ENCODE peak calls at places on chromosomes 2 and 18, in six cellular contexts. One of them, this sample, is unnamed.

GRCh38 chr2:234060236-234060635 is 9.7 kb downstream of the SPP2 start:
- DNase-seq in ecto neural progenitor cell: no peak
- DNase-seq in AG08395: no peak
- DNase-seq in AG08396: no peak
- DNase-seq in NCI-H1092 treated with DMSO at 0.1 percent for 48 hours: no peak
- DNase-seq in H7: no peak
- DNase-seq in this sample: no peak

GRCh38 chr18:21669736-21670135 is 34.8 kb downstream of the ABHD3 start:
- DNase-seq in ecto neural progenitor cell: no peak
- DNase-seq in AG08395: no peak
- DNase-seq in AG08396: no peak
- DNase-seq in NCI-H1092 treated with DMSO at 0.1 percent for 48 hours: no peak
- DNase-seq in H7: no peak
- DNase-seq in this sample: no peak

GRCh38 chr2:235149736-235150135 is 197.9 kb downstream of the SH3BP4 start:
- DNase-seq in ecto neural progenitor cell: no peak
- DNase-seq in AG08395: no peak
- DNase-seq in AG08396: no peak
- DNase-seq in NCI-H1092 treated with DMSO at 0.1 percent for 48 hours: no peak
- DNase-seq in H7: no peak
- DNase-seq in this sample: no peak

GRCh38 chr18:58054041-58054733 is 10.2 kb downstream of the NEDD4L start:
- DNase-seq in ecto neural progenitor cell: no peak
- DNase-seq in AG08395: peak; percentile 30
- DNase-seq in AG08396: peak; percentile 38
- DNase-seq in NCI-H1092 treated with DMSO at 0.1 percent for 48 hours: no peak
- DNase-seq in H7: peak; percentile 19
- DNase-seq in this sample: no peak

GRCh38 chr2:5798083-5798482 is 105.9 kb downstream of the SOX11 start:
- DNase-seq in ecto neural progenitor cell: no peak
- DNase-seq in AG08395: no peak
- DNase-seq in AG08396: no peak
- DNase-seq in NCI-H1092 treated with DMSO at 0.1 percent for 48 hours: no peak
- DNase-seq in H7: no peak
- DNase-seq in this sample: no peak

GRCh38 chr2:175478369-175478768 is 296.9 kb upstream of the ATP5MC3 start:
- DNase-seq in ecto neural progenitor cell: no peak
- DNase-seq in AG08395: no peak
- DNase-seq in AG08396: no peak
- DNase-seq in NCI-H1092 treated with DMSO at 0.1 percent for 48 hours: no peak
- DNase-seq in H7: no peak
- DNase-seq in this sample: no peak

GRCh38 chr2:239545741-239546392 is 145.0 kb upstream of the HDAC4 start:
- DNase-seq in ecto neural progenitor cell: no peak
- DNase-seq in AG08395: no peak
- DNase-seq in AG08396: no peak
- DNase-seq in NCI-H1092 treated with DMSO at 0.1 percent for 48 hours: no peak
- DNase-seq in H7: no peak
- DNase-seq in this sample: no peak

GRCh38 chr2:221434155-221434554 is 137.9 kb downstream of the EPHA4 start:
- DNase-seq in ecto neural progenitor cell: no peak
- DNase-seq in AG08395: no peak
- DNase-seq in AG08396: no peak
- DNase-seq in NCI-H1092 treated with DMSO at 0.1 percent for 48 hours: no peak
- DNase-seq in H7: no peak
- DNase-seq in this sample: no peak

GRCh38 chr2:32553829-32554432 is 73.9 kb upstream of the TTC27 start:
- DNase-seq in ecto neural progenitor cell: no peak
- DNase-seq in AG08395: peak; percentile 55
- DNase-seq in AG08396: peak; percentile 22
- DNase-seq in NCI-H1092 treated with DMSO at 0.1 percent for 48 hours: peak; percentile 28
- DNase-seq in H7: peak; percentile 19
- DNase-seq in this sample: peak; percentile 3

GRCh38 chr2:69436594-69436936 is 670 bp downstream of the NFU1 start:
- DNase-seq in ecto neural progenitor cell: no peak
- DNase-seq in AG08395: no peak
- DNase-seq in AG08396: no peak
- DNase-seq in NCI-H1092 treated with DMSO at 0.1 percent for 48 hours: no peak
- DNase-seq in H7: no peak
- DNase-seq in this sample: no peak

GRCh38 chr18:22348521-22349316 is 69.0 kb downstream of the CTAGE1 start:
- DNase-seq in ecto neural progenitor cell: peak; percentile 62
- DNase-seq in AG08395: no peak
- DNase-seq in AG08396: peak; percentile 76
- DNase-seq in NCI-H1092 treated with DMSO at 0.1 percent for 48 hours: no peak
- DNase-seq in H7: peak; percentile 85
- DNase-seq in this sample: no peak

GRCh38 chr18:46755315-46756171 is 1.3 kb downstream of the ST8SIA5 start:
- DNase-seq in ecto neural progenitor cell: peak; percentile 44
- DNase-seq in AG08395: no peak
- DNase-seq in AG08396: no peak
- DNase-seq in NCI-H1092 treated with DMSO at 0.1 percent for 48 hours: peak; percentile 50
- DNase-seq in H7: no peak
- DNase-seq in this sample: no peak